ENCODE peak calls at places on chromosomes 11 and 22, in four cellular contexts. V is psoas muscle, W is brain microvascular endothelial cell, D is H7. U is an unnamed sample.

GRCh38 chr11:75365711-75366181 is 14.3 kb upstream of the ARRB1 start:
- DNase-seq in W (peak; percentile 45), V (no peak), D (no peak), U (no peak)

GRCh38 chr11:125163431-125164011 is 1.0 kb upstream of the PKNOX2 start:
- DNase-seq in W (no peak), V (no peak), D (peak; percentile 77), U (no peak)

GRCh38 chr22:36732609-36733008 is 29.1 kb upstream of the CACNG2 start:
- DNase-seq in V (no peak), D (peak; percentile 18), W (no peak), U (no peak)

GRCh38 chr11:44110231-44110679 is 14.8 kb downstream of the EXT2 start:
- DNase-seq in W (peak; percentile 53), V (no peak), D (peak; percentile 45), U (peak; percentile 65)

GRCh38 chr11:93498099-93499040 is 44.8 kb downstream of the SMCO4 start:
- DNase-seq in V (no peak), D (no peak), W (peak; percentile 37), U (no peak)

GRCh38 chr11:64251986-64252837 is 882 bp downstream of the PLCB3 start:
- DNase-seq in W (no peak), V (peak; percentile 74), D (peak; percentile 95), U (peak; percentile 47)

GRCh38 chr11:45158210-45158644 is 11.8 kb downstream of the PRDM11 start:
- DNase-seq in V (no peak), W (no peak), D (no peak), U (peak; percentile 4)

GRCh38 chr11:114762437-114762836 is 84.1 kb downstream of the NXPE2 start:
- DNase-seq in W (peak; percentile 47), D (peak; percentile 69), V (peak; percentile 87), U (peak; percentile 64)

GRCh38 chr22:38244106-38244505 is 28.7 kb downstream of the TMEM184B start:
- DNase-seq in D (no peak), V (no peak), W (no peak), U (no peak)

GRCh38 chr22:39724857-39725256 is 154.3 kb downstream of the CACNA1I start:
- DNase-seq in D (no peak), V (no peak), W (no peak), U (no peak)

GRCh38 chr22:38180841-38181452 is 683 bp downstream of the PLA2G6 start:
- DNase-seq in V (peak; percentile 70), D (no peak), W (no peak), U (peak; percentile 37)

GRCh38 chr11:44564653-44565007 is 833 bp upstream of the CD82 start:
- DNase-seq in D (no peak), W (peak; percentile 65), V (peak; percentile 96), U (peak; percentile 89)

GRCh38 chr11:6992457-6993431 is 27.4 kb downstream of the ZNF214 start:
- DNase-seq in D (no peak), W (peak; percentile 91), V (no peak), U (no peak)

GRCh38 chr11:58498464-58498863 is 9.4 kb downstream of the OR5B21 start:
- DNase-seq in W (no peak), V (no peak), D (no peak), U (no peak)

GRCh38 chr11:118914178-118914918 is 11.4 kb downstream of the BCL9L start:
- DNase-seq in D (peak; percentile 59), V (peak; percentile 72), W (no peak), U (peak; percentile 65)

GRCh38 chr22:22788460-22789037 is 99.1 kb upstream of the IGLL5 start:
- DNase-seq in D (no peak), V (no peak), W (no peak), U (no peak)

GRCh38 chr22:22786301-22787115 is 101.1 kb upstream of the IGLL5 start:
- DNase-seq in V (no peak), D (no peak), W (no peak), U (no peak)

GRCh38 chr22:22789233-22789921 is 98.2 kb upstream of the IGLL5 start:
- DNase-seq in W (no peak), V (no peak), D (no peak), U (no peak)

GRCh38 chr22:22787151-22787550 is 100.5 kb upstream of the IGLL5 start:
- DNase-seq in W (no peak), V (no peak), D (no peak), U (no peak)

GRCh38 chr22:22787805-22788459 is 99.7 kb upstream of the IGLL5 start:
- DNase-seq in V (peak; percentile 66), D (peak; percentile 85), W (peak; percentile 20), U (peak; percentile 47)
- H3K27me3 ChIP-seq in V (peaks cover 1% of the 10 kb centered on the region), D (peaks cover 21% of the 10 kb centered on the region), W (peaks cover 50% of the 10 kb centered on the region), U (peaks cover 2% of the 10 kb centered on the region)

GRCh38 chr11:120819437-120819836 is 204.5 kb upstream of the TBCEL start:
- DNase-seq in W (no peak), D (no peak), V (no peak), U (no peak)
- H3K27me3 ChIP-seq in W (no peaks in the 10 kb centered on the region), D (no peaks in the 10 kb centered on the region), V (no peaks in the 10 kb centered on the region), U (no peaks in the 10 kb centered on the region)

GRCh38 chr22:26650722-26651421 is 6.5 kb upstream of the MIAT start:
- DNase-seq in V (no peak), D (no peak), W (no peak), U (no peak)

GRCh38 chr22:26646158-26646557 is 11.2 kb upstream of the MIAT start:
- DNase-seq in D (no peak), V (no peak), W (peak; percentile 44), U (no peak)

GRCh38 chr22:26648761-26649363 is 8.5 kb upstream of the MIAT start:
- DNase-seq in W (no peak), V (no peak), D (no peak), U (no peak)

GRCh38 chr22:26651840-26652239 is 5.5 kb upstream of the MIAT start:
- DNase-seq in W (no peak), D (no peak), V (no peak), U (no peak)

DNA sequence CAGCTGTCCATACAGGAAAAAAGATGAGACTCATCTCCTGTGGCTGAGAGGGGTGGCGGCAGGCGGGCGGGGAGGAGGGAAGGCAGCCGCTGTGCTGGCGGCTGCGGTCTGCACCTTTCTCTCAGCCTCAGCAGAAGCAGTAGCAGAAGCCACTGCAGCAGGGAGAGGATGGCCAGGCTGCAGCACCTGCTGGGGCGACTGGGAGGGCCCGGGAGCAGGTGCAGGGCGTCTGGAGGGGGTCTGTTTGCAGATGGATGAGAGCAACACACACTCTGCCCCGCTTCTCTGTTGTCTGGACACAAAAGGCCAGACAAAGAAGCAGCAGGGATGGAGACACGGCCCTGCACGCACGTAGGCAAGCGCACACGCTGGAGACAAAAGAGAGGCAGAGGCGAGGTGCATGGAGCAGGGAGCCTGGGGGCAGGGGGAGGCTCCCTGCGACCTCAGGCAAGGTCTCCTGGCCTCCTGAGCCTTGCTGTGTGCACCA is 9.3 kb upstream of the MIAT start:
- DNase-seq in W (no peak), V (no peak), D (peak; percentile 88), U (no peak)
- H3K27me3 ChIP-seq in W (peaks cover 23% of the 10 kb centered on the region), V (peaks cover 1% of the 10 kb centered on the region), D (no peaks in the 10 kb centered on the region), U (no peaks in the 10 kb centered on the region)

GRCh38 chr11:7999795-8000194 is 12.7 kb downstream of the EIF3F start:
- DNase-seq in V (no peak), D (no peak), W (no peak), U (no peak)

GRCh38 chr11:8004008-8004407 is 16.9 kb downstream of the EIF3F start:
- DNase-seq in W (no peak), D (no peak), V (no peak), U (no peak)

GRCh38 chr11:8003187-8003586 is 16.1 kb downstream of the EIF3F start:
- DNase-seq in W (no peak), V (no peak), D (no peak), U (no peak)

GRCh38 chr11:8002676-8003075 is 15.5 kb downstream of the EIF3F start:
- DNase-seq in D (no peak), W (no peak), V (no peak), U (no peak)

GRCh38 chr11:8000390-8000789 is 13.3 kb downstream of the EIF3F start:
- DNase-seq in V (no peak), W (no peak), D (no peak), U (no peak)
- H3K27me3 ChIP-seq in V (no peaks in the 10 kb centered on the region), W (no peaks in the 10 kb centered on the region), D (no peaks in the 10 kb centered on the region), U (no peaks in the 10 kb centered on the region)

DNA sequence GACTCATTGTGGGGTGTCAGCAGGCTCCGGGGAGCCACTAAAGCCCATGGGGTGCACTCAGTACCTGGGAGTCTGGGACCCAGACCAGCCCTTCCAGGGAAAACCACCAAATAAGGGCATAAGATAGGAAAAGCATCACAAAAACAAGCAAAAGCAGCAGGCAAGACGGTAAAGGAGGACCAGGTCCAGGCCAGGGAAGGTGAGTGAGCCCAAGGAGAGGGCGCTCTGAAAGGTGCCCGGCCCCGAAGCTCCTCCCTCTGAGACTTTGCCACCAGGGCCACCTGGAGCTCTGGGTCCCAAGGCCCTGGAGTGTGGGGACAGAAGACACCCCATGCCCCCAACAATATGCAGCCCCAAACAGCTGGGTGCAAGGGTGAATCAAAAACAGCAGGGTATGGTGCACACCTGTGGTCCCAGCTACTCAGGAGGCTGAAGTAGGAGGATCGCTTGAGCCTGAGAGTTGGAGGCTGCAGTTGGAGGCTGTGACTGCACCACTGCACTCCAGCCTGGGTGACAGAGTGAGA is 5.2 kb upstream of the IL17REL start:
- DNase-seq in W (no peak), D (peak; percentile 56), V (no peak), U (no peak)
- H3K27me3 ChIP-seq in W (peaks cover 22% of the 10 kb centered on the region), D (peaks cover 25% of the 10 kb centered on the region), V (peaks cover 22% of the 10 kb centered on the region), U (no peaks in the 10 kb centered on the region)

GRCh38 chr22:19525116-19525660 is 978 bp upstream of the CLDN5 start:
- DNase-seq in W (no peak), D (no peak), V (no peak), U (no peak)

GRCh38 chr22:19525666-19526065 is 1.5 kb upstream of the CLDN5 start:
- DNase-seq in V (no peak), W (no peak), D (no peak), U (no peak)

GRCh38 chr22:19523240-19524169 is 705 bp downstream of the CLDN5 start:
- DNase-seq in W (no peak), D (peak; percentile 89), V (no peak), U (no peak)

GRCh38 chr22:19522881-19523239 is 1.4 kb downstream of the CLDN5 start:
- DNase-seq in W (no peak), D (no peak), V (no peak), U (no peak)

DNA sequence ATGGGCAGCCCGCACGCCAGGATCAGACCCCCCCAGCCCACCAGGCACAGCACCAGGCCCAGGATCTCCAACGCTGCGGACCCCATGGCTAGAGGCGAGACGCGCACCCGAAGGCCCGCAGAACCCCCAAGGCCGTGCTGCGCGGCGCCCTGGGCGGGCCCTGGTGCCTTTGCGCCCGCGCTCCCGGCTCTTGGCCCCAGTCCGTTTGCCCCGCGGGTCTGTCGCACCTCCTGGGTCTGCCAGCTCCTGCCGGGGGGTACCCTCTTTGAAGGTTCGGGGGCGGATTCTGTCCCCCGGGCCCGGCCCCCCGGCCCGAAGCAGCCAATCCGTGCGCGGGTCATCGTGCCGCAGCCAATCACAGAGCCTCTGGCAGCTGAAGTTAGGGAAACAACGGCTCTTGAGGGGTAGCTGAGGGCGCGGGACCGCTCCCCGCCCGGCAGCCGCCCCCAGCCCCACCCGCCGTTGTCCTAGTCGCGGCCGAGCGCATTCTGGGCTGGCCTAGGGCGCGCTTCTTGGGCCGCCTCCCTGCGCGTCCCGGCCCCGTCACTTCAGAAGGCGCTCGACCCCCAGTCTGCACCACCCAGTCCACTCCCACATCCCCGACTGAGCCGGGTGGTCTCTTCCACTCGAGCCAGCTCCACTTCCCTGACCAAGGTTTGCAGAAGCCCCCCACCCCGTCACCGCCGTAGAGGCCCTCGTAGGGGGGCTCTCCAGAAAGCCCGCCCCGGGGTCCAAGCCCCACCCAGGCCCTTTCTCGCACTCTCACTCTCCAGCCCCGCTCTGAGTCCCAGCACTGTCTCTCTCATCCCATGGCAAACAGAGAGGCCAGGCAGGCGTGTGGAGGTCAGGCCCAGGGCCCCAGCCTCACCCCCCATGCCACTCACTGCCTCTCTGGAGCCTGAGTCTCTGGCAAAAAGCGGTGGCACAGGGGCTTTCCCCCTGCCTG is at the start of gene CLDN5:
- DNase-seq in D (peak; percentile 97), W (no peak), V (peak; percentile 74), U (no peak)
- H3K27me3 ChIP-seq in D (peaks cover 35% of the 10 kb centered on the region), W (peaks cover 8% of the 10 kb centered on the region), V (peaks cover 12% of the 10 kb centered on the region), U (peaks cover 7% of the 10 kb centered on the region)

U was measured in body of pancreas.